ENCODE peak calls at places on chromosomes 3 and 15, in six cellular contexts. E is brain microvascular endothelial cell; K is GM06990; C is NCI-H187; B is NCI-H1105; D is stimulated activated naive CD8-positive, alpha-beta T cell treated with anti-CD3 and anti-CD28 coated beads, Interleukin-15, Interleukin-2, amounts not matched to agents 100 U/mL and 50 U/mL, for 24 hours. X is an unnamed sample.

GRCh38 chr3:15667484-15667883 is 65.9 kb downstream of the BTD start:
- DNase-seq in C (no peak), B (no peak), D (peak; percentile 34), E (no peak), K (no peak), X (no peak)

GRCh38 chr3:50450135-50450911 is 53.1 kb downstream of the CACNA2D2 start:
- DNase-seq in K (peak; percentile 31), B (no peak), D (peak; percentile 79), C (no peak), E (no peak), X (peak; percentile 21)

GRCh38 chr3:154304116-154304786 is 20.0 kb downstream of the DHX36 start:
- DNase-seq in B (no peak), E (no peak), C (no peak), K (no peak), D (no peak), X (peak; percentile 60)

GRCh38 chr3:156670652-156671051 is 3.7 kb upstream of the TIPARP start:
- DNase-seq in K (no peak), D (no peak), C (no peak), B (no peak), E (no peak), X (no peak)

GRCh38 chr3:161576733-161577510 is 80.3 kb downstream of the OTOL1 start:
- DNase-seq in C (peak; percentile 73), B (peak; percentile 99), D (no peak), K (no peak), E (no peak), X (no peak)

GRCh38 chr3:194237110-194237509 is 101.2 kb downstream of the HES1 start:
- DNase-seq in E (no peak), B (no peak), C (no peak), K (no peak), D (no peak), X (no peak)

GRCh38 chr15:83973816-83974215 is 261.8 kb upstream of the GOLGA6L4 start:
- DNase-seq in C (no peak), K (no peak), B (no peak), D (no peak), E (no peak), X (peak; percentile 9)

GRCh38 chr15:66685638-66686150 is 16.3 kb upstream of the SMAD6 start:
- DNase-seq in D (no peak), E (peak; percentile 20), C (no peak), K (no peak), B (no peak), X (peak; percentile 16)